ENCODE peak calls at places on chromosome 14, in four cellular contexts. R is hepatocyte; Z is stimulated activated CD8-positive, alpha-beta memory T cell treated with anti-CD3 and anti-CD28 coated beads, Interleukin-4, amount 100 ng/mL, for 1 hour; P is lower lobe of right lung. C is an unnamed sample.

GRCh38 chr14:39576726-39577125 is 144.5 kb upstream of the FBXO33 start:
- DNase-seq in R (no peak), Z (no peak), P (no peak), C (no peak)

GRCh38 chr14:24064091-24064795 is 7.1 kb upstream of the CPNE6 start:
- DNase-seq in R (no peak), Z (no peak), P (no peak), C (no peak)

GRCh38 chr14:100037351-100037750 is 27.9 kb upstream of the EVL start:
- DNase-seq in R (peak), Z (no peak), P (no peak), C (no peak)

GRCh38 chr14:85459361-85459760 is 70.6 kb upstream of the FLRT2 start:
- DNase-seq in R (no peak), Z (no peak), P (no peak), C (no peak)

GRCh38 chr14:101858791-101859537 is 97.5 kb downstream of the PPP2R5C start:
- DNase-seq in R (no peak), Z (no peak), P (peak), C (no peak)

GRCh38 chr14:55625481-55625880 is 45.5 kb downstream of the KTN1 start:
- DNase-seq in R (no peak), Z (no peak), P (no peak), C (no peak)

GRCh38 chr14:72665259-72665658 is 228.6 kb downstream of the DPF3 start:
- DNase-seq in R (peak), Z (no peak), P (no peak), C (no peak)

GRCh38 chr14:61479746-61480502 is 158.5 kb downstream of the PRKCH start:
- DNase-seq in R (no peak), Z (no peak), P (no peak), C (peak)

GRCh38 chr14:54329082-54329695 is 67.6 kb upstream of the CDKN3 start:
- DNase-seq in R (peak), Z (no peak), P (no peak), C (peak)

GRCh38 chr14:40123816-40124215 is 691.6 kb upstream of the FBXO33 start:
- DNase-seq in R (no peak), Z (no peak), P (no peak), C (no peak)

GRCh38 chr14:104660597-104660996 is 28.8 kb upstream of the INF2 start:
- DNase-seq in R (no peak), Z (no peak), P (no peak), C (no peak)

GRCh38 chr14:69827560-69827959 is 30.5 kb upstream of the SLC10A1 start:
- DNase-seq in R (no peak), Z (no peak), P (no peak), C (no peak)

GRCh38 chr14:99273025-99273723 is 1.2 kb upstream of the BCL11B start:
- DNase-seq in R (peak), Z (no peak), P (no peak), C (peak)

GRCh38 chr14:23147676-23148075 is 28.6 kb upstream of the CEBPE start:
- DNase-seq in R (peak), Z (no peak), P (no peak), C (no peak)

GRCh38 chr14:49853572-49854375 is 1.2 kb upstream of the NEMF start:
- DNase-seq in R (peak), Z (no peak), P (peak), C (peak)

GRCh38 chr14:33810308-33810707 is 140.6 kb downstream of the EGLN3 start:
- DNase-seq in R (no peak), Z (no peak), P (no peak), C (no peak)

GRCh38 chr14:93958567-93959238 is 17.7 kb downstream of the ASB2 start:
- DNase-seq in R (no peak), Z (no peak), P (no peak), C (no peak)

GRCh38 chr14:20429801-20430669 is 5.9 kb downstream of the KLHL33 start:
- DNase-seq in R (no peak), Z (no peak), P (no peak), C (no peak)

GRCh38 chr14:100778951-100779690 is 46.8 kb upstream of the MEG3 start:
- DNase-seq in R (no peak), Z (no peak), P (no peak), C (no peak)

GRCh38 chr14:69316449-69317391 is 56.8 kb downstream of the GALNT16 start:
- DNase-seq in R (peak), Z (no peak), P (peak), C (no peak)

GRCh38 chr14:99143126-99143525 is 128.9 kb downstream of the BCL11B start:
- DNase-seq in R (no peak), Z (no peak), P (no peak), C (no peak)

GRCh38 chr14:95533822-95534221 is 1.0 kb upstream of the GLRX5 start:
- DNase-seq in R (no peak), Z (no peak), P (no peak), C (no peak)

C was measured in left kidney.